ENCODE peak calls at places on chromosomes 3 and 15, in eight cellular contexts. X is heart left ventricle, Q is tibial artery, F is left ventricle myocardium inferior, W is Panc1, L is cardiac muscle cell, E is A549, I is H1. G is an unnamed sample.
A peak's percentile ranks its signal among the peaks of the same experiment; 100 is the strongest.

GRCh38 chr15:66609876-66610275 is 44.1 kb upstream of the LCTL start:
- DNase-seq in E (no peak), Q (no peak), F (no peak), I (no peak), W (no peak), X (no peak), L (no peak), G (no peak)

GRCh38 chr3:27224197-27224596 is 145.0 kb downstream of the NEK10 start:
- DNase-seq in F (peak; percentile 65), I (no peak), Q (no peak), W (no peak), X (peak; percentile 45), L (no peak), E (no peak), G (no peak)

GRCh38 chr3:69283496-69283895 is 102.4 kb downstream of the FRMD4B start:
- DNase-seq in E (no peak), X (no peak), L (no peak), I (no peak), F (no peak), Q (no peak), W (no peak), G (no peak)

GRCh38 chr15:89761009-89761831 is 10.2 kb upstream of the MESP1 start:
- DNase-seq in E (no peak), X (no peak), L (no peak), Q (no peak), I (no peak), F (no peak), W (no peak), G (no peak)

GRCh38 chr3:36893137-36893557 is 51.7 kb downstream of the TRANK1 start:
- DNase-seq in E (no peak), Q (peak; percentile 41), L (no peak), F (no peak), W (no peak), I (no peak), X (peak; percentile 55), G (no peak)

GRCh38 chr3:124887177-124887995 is at the start of gene ITGB5:
- DNase-seq in W (no peak), L (peak; percentile 90), F (peak; percentile 86), I (no peak), Q (peak; percentile 88), E (peak; percentile 53), X (peak; percentile 83), G (peak; percentile 90)

GRCh38 chr15:91075761-91076160 is 24.3 kb upstream of the SV2B start:
- DNase-seq in F (no peak), X (no peak), E (no peak), L (no peak), W (no peak), Q (no peak), I (no peak), G (no peak)

GRCh38 chr3:127473244-127474024 is 117.1 kb downstream of the TPRA1 start:
- DNase-seq in Q (no peak), W (no peak), E (peak; percentile 12), X (no peak), I (peak; percentile 84), L (peak; percentile 43), F (no peak), G (peak; percentile 44)

GRCh38 chr3:25903371-25903770 is 113.5 kb downstream of the OXSM start:
- DNase-seq in I (no peak), W (no peak), E (no peak), Q (no peak), X (no peak), L (no peak), F (no peak), G (no peak)

GRCh38 chr3:25906132-25906906 is 116.4 kb downstream of the OXSM start:
- DNase-seq in L (no peak), Q (no peak), X (no peak), E (no peak), F (no peak), I (no peak), W (no peak), G (no peak)

GRCh38 chr3:25901796-25902195 is 111.9 kb downstream of the OXSM start:
- DNase-seq in L (no peak), Q (no peak), W (no peak), X (no peak), F (no peak), I (no peak), E (no peak), G (no peak)

GRCh38 chr3:25902586-25902985 is 112.7 kb downstream of the OXSM start:
- DNase-seq in Q (no peak), E (no peak), F (no peak), X (no peak), W (no peak), I (no peak), L (no peak), G (no peak)

GRCh38 chr3:25904248-25904647 is 114.4 kb downstream of the OXSM start:
- DNase-seq in E (no peak), I (no peak), X (no peak), F (no peak), W (no peak), Q (no peak), L (no peak), G (no peak)
- TF ChIP-seq CTCF in E (no peak), I (peak; percentile 44), X (peak; percentile 73), F (peak; percentile 70), W (peak; percentile 15), Q (no peak), L (no peak), G (no peak)

DNA sequence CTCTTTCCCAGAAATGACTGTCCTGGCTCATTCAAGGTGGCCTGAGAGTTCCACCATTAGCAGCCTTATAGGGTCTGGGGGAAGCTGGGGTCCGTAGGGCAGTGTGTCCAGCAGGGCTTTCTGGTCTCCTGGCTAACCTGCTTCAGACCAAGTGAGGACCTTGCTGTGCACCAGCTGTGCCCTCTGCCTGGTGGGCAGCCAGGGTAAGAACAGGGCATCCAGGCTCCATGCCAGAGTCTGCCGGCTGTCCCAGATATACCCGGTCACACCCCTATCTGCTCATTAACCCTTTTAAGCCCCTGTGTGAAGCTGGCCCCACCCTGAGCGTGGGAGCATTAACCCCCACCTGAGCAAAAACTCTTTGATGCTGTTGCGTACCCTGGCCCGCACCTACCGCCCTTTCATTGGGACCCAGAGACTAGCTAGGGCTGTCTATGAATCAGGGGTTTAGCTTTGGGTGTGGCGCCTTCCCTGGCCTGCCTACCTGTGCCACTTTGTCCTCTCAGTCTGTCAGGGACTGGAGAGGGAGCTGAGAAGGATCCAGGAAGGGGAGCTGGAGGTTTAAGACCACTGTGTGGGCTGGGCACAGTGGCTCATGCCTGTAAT is 17.6 kb downstream of the SEMA3F start:
- DNase-seq in F (peak; percentile 41), X (no peak), E (no peak), I (no peak), L (no peak), W (no peak), Q (no peak), G (no peak)
- H3K4me1 ChIP-seq in F (peaks cover 55% of the 10 kb centered on the region), X (peaks cover 42% of the 10 kb centered on the region), E (peaks cover 48% of the 10 kb centered on the region), I (peaks cover 10% of the 10 kb centered on the region), L (no peaks in the 10 kb centered on the region), W (peaks cover 64% of the 10 kb centered on the region), Q (peaks cover 51% of the 10 kb centered on the region), G (no peaks in the 10 kb centered on the region)

GRCh38 chr15:48520376-48521155 is 124.9 kb downstream of the FBN1 start:
- DNase-seq in I (peak; percentile 54), X (no peak), E (no peak), L (no peak), W (no peak), F (no peak), Q (no peak), G (no peak)
- TF ChIP-seq CTCF in I (peak; percentile 78), X (no peak), E (no peak), L (no peak), W (peak; percentile 38), F (peak; percentile 9), Q (no peak), G (peak; percentile 26)

GRCh38 chr3:183578179-183578578 is 22.7 kb upstream of the KLHL6 start:
- DNase-seq in Q (no peak), E (no peak), X (no peak), I (no peak), L (no peak), F (no peak), W (no peak), G (no peak)
- H3K4me1 ChIP-seq in Q (no peaks in the 10 kb centered on the region), E (no peaks in the 10 kb centered on the region), X (peaks cover 20% of the 10 kb centered on the region), I (peaks cover 2% of the 10 kb centered on the region), L (peaks cover 6% of the 10 kb centered on the region), F (peaks cover 44% of the 10 kb centered on the region), W (no peaks in the 10 kb centered on the region), G (peaks cover 6% of the 10 kb centered on the region)

GRCh38 chr3:171113716-171114115 is 87.2 kb upstream of the SLC2A2 start:
- DNase-seq in F (no peak), X (no peak), W (no peak), E (no peak), Q (no peak), L (no peak), I (no peak), G (peak; percentile 47)
- TF ChIP-seq CTCF in F (peak; percentile 7), X (no peak), W (peak; percentile 14), E (no peak), Q (no peak), L (peak; percentile 18), I (peak; percentile 71), G (peak; percentile 46)

GRCh38 chr3:39839504-39839903 is 30.1 kb downstream of the MYRIP start:
- DNase-seq in F (no peak), X (no peak), E (no peak), L (no peak), W (no peak), I (no peak), Q (no peak), G (no peak)
- H3K4me1 ChIP-seq in F (no peaks in the 10 kb centered on the region), X (no peaks in the 10 kb centered on the region), E (no peaks in the 10 kb centered on the region), L (no peaks in the 10 kb centered on the region), W (no peaks in the 10 kb centered on the region), I (no peaks in the 10 kb centered on the region), Q (peaks cover 2% of the 10 kb centered on the region), G (no peaks in the 10 kb centered on the region)

DNA sequence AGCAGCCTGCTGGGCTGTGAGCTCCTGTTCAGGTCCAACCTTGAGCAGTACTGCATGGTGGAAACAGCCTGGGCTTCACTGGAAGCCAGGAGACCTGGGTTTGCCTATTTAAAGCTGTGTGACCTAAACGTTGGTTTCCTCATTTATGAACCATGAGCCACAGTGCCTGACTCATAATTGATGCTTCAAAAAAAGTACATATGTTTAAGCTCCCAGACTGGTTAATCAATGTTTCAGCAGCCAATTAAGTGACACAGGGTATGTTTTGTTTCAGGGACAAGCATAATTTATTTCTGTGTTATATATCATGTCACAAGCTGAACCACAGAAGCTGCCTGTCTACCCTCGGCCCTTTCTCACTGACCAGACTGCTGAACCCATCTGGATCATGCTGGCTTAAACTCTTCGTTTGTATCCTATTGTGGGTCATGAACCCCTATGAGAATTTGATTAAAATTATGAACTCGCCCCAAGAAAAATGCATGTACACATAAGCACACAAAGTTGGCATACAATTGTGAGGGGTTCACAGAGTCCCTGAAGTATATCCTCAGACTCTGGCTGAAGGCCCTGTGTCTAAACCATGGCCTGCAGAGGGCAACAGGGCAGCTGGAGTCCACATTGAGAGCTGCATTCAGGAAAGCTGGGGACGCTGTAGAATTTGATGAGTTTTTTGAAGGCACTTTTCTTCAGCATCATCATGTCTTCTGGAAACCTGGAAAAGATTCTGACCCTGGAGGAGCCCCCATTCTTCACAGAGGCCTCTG is 23.7 kb downstream of the HDC start:
- DNase-seq in X (no peak), W (no peak), F (no peak), I (no peak), Q (no peak), E (no peak), L (no peak), G (no peak)
- TF ChIP-seq CTCF in X (no peak), W (peak; percentile 12), F (no peak), I (no peak), Q (no peak), E (no peak), L (no peak), G (no peak)

G was measured in Caco-2.